ENCODE peak calls at places on chromosomes 16 and 17, in four cellular contexts. One of them, this sample, is unnamed.

GRCh38 chr16:28494141-28494851 is at the start of gene APOBR:
- DNase-seq in Right ventricle myocardium superior: peak
- DNase-seq in neural progenitor cell: no peak
- DNase-seq in GM04504: no peak
- DNase-seq in this sample: peak

GRCh38 chr16:49556252-49557069 is 182.9 kb downstream of the C16orf78 start:
- DNase-seq in Right ventricle myocardium superior: no peak
- DNase-seq in neural progenitor cell: peak
- DNase-seq in GM04504: no peak
- DNase-seq in this sample: no peak

GRCh38 chr17:27525836-27526235 is 69.6 kb downstream of the KSR1 start:
- DNase-seq in Right ventricle myocardium superior: no peak
- DNase-seq in neural progenitor cell: no peak
- DNase-seq in GM04504: no peak
- DNase-seq in this sample: no peak

GRCh38 chr17:53571342-53571741 is 251.4 kb upstream of the KIF2B start:
- DNase-seq in Right ventricle myocardium superior: no peak
- DNase-seq in neural progenitor cell: no peak
- DNase-seq in GM04504: no peak
- DNase-seq in this sample: no peak

GRCh38 chr17:4549781-4550533 is 5.2 kb downstream of the MYBBP1A start:
- DNase-seq in Right ventricle myocardium superior: no peak
- DNase-seq in neural progenitor cell: no peak
- DNase-seq in GM04504: no peak
- DNase-seq in this sample: no peak

GRCh38 chr17:40582328-40582901 is 17.1 kb upstream of the CCR7 start:
- DNase-seq in Right ventricle myocardium superior: peak
- DNase-seq in neural progenitor cell: no peak
- DNase-seq in GM04504: no peak
- DNase-seq in this sample: peak

GRCh38 chr16:80704751-80705150 is 99.6 kb downstream of the CDYL2 start:
- DNase-seq in Right ventricle myocardium superior: no peak
- DNase-seq in neural progenitor cell: no peak
- DNase-seq in GM04504: no peak
- DNase-seq in this sample: no peak

GRCh38 chr16:30927789-30928378 is 4.5 kb downstream of the FBXL19 start:
- DNase-seq in Right ventricle myocardium superior: peak
- DNase-seq in neural progenitor cell: peak
- DNase-seq in GM04504: no peak
- DNase-seq in this sample: peak

This sample was measured in left ventricle myocardium superior.